ENCODE peak calls at places on chromosomes 1 and 21, in eight cellular contexts. G is HCT116, C is upper lobe of left lung, N is sigmoid colon, B is GM23338, S is SK-N-SH, I is HL-60, Q is Panc1. Z is an unnamed sample.

GRCh38 chr21:42847051-42847707 is 32.2 kb downstream of the WDR4 start:
- DNase-seq in G (no peak), C (no peak), N (peak; percentile 55), B (no peak), S (peak; percentile 10), I (no peak), Q (no peak), Z (peak; percentile 52)

GRCh38 chr1:25031601-25031965 is 101.5 kb upstream of the RUNX3 start:
- DNase-seq in G (no peak), C (no peak), N (no peak), B (no peak), S (no peak), I (no peak), Q (no peak), Z (no peak)

GRCh38 chr1:168422203-168422848 is 121.5 kb downstream of the XCL2 start:
- DNase-seq in G (no peak), C (no peak), N (no peak), B (peak; percentile 8), S (no peak), I (no peak), Q (no peak), Z (no peak)

GRCh38 chr1:1489231-1489630 is 17.7 kb downstream of the ATAD3B start:
- DNase-seq in G (no peak), C (no peak), N (no peak), B (no peak), S (no peak), I (no peak), Q (no peak), Z (no peak)

GRCh38 chr1:235835226-235835625 is 31.5 kb downstream of the LYST start:
- DNase-seq in G (no peak), C (no peak), N (peak; percentile 80), B (no peak), S (no peak), I (no peak), Q (no peak), Z (no peak)

GRCh38 chr1:147560756-147561472 is 19.6 kb downstream of the BCL9 start:
- DNase-seq in G (no peak), C (no peak), N (no peak), B (no peak), S (no peak), I (no peak), Q (no peak), Z (no peak)

GRCh38 chr1:16618719-16619118 is 5.4 kb upstream of the NBPF1 start:
- DNase-seq in G (no peak), C (peak; percentile 24), N (peak; percentile 83), B (peak; percentile 95), S (peak; percentile 71), I (no peak), Q (no peak), Z (peak; percentile 80)

GRCh38 chr21:43303240-43304178 is 123.4 kb downstream of the SIK1 start:
- DNase-seq in G (no peak), C (no peak), N (peak; percentile 46), B (no peak), S (no peak), I (no peak), Q (no peak), Z (no peak)

GRCh38 chr1:89721351-89721750 is 88.4 kb downstream of the LRRC8C start:
- DNase-seq in G (no peak), C (no peak), N (no peak), B (no peak), S (no peak), I (peak; percentile 21), Q (no peak), Z (no peak)

GRCh38 chr1:145824499-145824842 is 471 bp downstream of the POLR3C start:
- DNase-seq in G (no peak), C (no peak), N (no peak), B (no peak), S (peak; percentile 11), I (no peak), Q (no peak), Z (no peak)

GRCh38 chr1:28170036-28170596 is 6.4 kb downstream of the PTAFR start:
- DNase-seq in G (no peak), C (no peak), N (no peak), B (no peak), S (no peak), I (no peak), Q (no peak), Z (no peak)

GRCh38 chr1:9149151-9149550 is 20.2 kb upstream of the GPR157 start:
- DNase-seq in G (no peak), C (peak; percentile 60), N (no peak), B (no peak), S (no peak), I (no peak), Q (no peak), Z (no peak)

GRCh38 chr21:37184784-37185593 is 82.1 kb downstream of the VPS26C start:
- DNase-seq in G (no peak), C (no peak), N (no peak), B (no peak), S (no peak), I (no peak), Q (no peak), Z (no peak)

GRCh38 chr1:47661065-47661464 is 223.2 kb downstream of the FOXD2 start:
- DNase-seq in G (no peak), C (peak; percentile 3), N (peak; percentile 39), B (no peak), S (no peak), I (no peak), Q (no peak), Z (peak; percentile 41)

GRCh38 chr21:19899645-19900044 is 1098.6 kb upstream of the NCAM2 start:
- DNase-seq in G (no peak), C (no peak), N (no peak), B (no peak), S (no peak), I (no peak), Q (no peak), Z (no peak)

GRCh38 chr1:115466433-115466832 is 128.4 kb upstream of the NGF start:
- DNase-seq in G (no peak), C (no peak), N (no peak), B (peak; percentile 47), S (no peak), I (no peak), Q (no peak), Z (no peak)

GRCh38 chr1:201036188-201036834 is 12.8 kb upstream of the KIF21B start:
- DNase-seq in G (no peak), C (no peak), N (no peak), B (no peak), S (no peak), I (no peak), Q (no peak), Z (no peak)

GRCh38 chr1:17119076-17119743 is at the start of gene PADI2:
- DNase-seq in G (peak; percentile 34), C (peak; percentile 84), N (no peak), B (peak; percentile 89), S (peak; percentile 96), I (peak; percentile 56), Q (no peak), Z (no peak)

DNA sequence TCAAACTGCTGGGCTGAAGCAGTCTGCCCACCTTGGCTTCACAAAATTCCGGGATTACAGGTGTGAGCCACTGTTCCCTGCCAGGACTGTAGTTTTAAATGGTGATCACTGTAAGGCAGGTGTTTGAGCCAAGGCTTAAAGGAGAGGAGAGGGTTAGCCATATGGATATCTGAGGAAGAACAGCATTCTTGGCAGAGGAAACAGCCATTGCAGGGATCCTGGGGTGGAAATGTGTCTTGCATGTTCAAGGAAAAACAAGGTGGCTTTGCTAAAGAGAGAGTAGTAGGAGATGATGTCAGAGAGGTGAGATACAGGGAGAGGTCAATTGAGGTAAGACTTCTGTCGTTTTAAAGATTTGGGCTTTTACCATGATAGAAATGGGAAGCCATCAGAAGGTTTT is 73.5 kb downstream of the ATF6 start:
- DNase-seq in G (no peak), C (no peak), N (no peak), B (no peak), S (no peak), I (no peak), Q (no peak), Z (no peak)
- TF ChIP-seq POLR2AphosphoS5 in G (no peak), C (no peak), N (no peak), B (no peak), S (no peak), I (no peak), Q (no peak), Z (no peak)

GRCh38 chr1:10398734-10399486 is at the start of gene PGD:
- DNase-seq in G (peak; percentile 92), C (peak; percentile 99), N (peak; percentile 99), B (peak; percentile 99), S (peak; percentile 100), I (peak; percentile 98), Q (peak; percentile 78), Z (peak; percentile 99)

GRCh38 chr1:10399487-10399917 is 638 bp downstream of the PGD start:
- DNase-seq in G (no peak), C (peak; percentile 52), N (peak; percentile 66), B (no peak), S (no peak), I (no peak), Q (no peak), Z (peak; percentile 67)

GRCh38 chr1:10396870-10397269 is 2.0 kb upstream of the PGD start:
- DNase-seq in G (no peak), C (no peak), N (no peak), B (no peak), S (no peak), I (no peak), Q (no peak), Z (no peak)

GRCh38 chr1:10400013-10400412 is 1.1 kb downstream of the PGD start:
- DNase-seq in G (no peak), C (no peak), N (no peak), B (no peak), S (no peak), I (no peak), Q (no peak), Z (no peak)

GRCh38 chr1:10398278-10398733 is 558 bp upstream of the PGD start:
- DNase-seq in G (no peak), C (no peak), N (no peak), B (no peak), S (no peak), I (no peak), Q (no peak), Z (no peak)
- H3K27ac ChIP-seq in G (peak overlapping the region; percentile 94), C (peak overlapping the region; percentile 93), N (peak overlapping the region; percentile 93), B (peak overlapping the region; percentile 33), S (peak overlapping the region; percentile 67), I (peak overlapping the region; percentile 95), Q (peak overlapping the region; percentile 66), Z (no peak overlapping the region)

DNA sequence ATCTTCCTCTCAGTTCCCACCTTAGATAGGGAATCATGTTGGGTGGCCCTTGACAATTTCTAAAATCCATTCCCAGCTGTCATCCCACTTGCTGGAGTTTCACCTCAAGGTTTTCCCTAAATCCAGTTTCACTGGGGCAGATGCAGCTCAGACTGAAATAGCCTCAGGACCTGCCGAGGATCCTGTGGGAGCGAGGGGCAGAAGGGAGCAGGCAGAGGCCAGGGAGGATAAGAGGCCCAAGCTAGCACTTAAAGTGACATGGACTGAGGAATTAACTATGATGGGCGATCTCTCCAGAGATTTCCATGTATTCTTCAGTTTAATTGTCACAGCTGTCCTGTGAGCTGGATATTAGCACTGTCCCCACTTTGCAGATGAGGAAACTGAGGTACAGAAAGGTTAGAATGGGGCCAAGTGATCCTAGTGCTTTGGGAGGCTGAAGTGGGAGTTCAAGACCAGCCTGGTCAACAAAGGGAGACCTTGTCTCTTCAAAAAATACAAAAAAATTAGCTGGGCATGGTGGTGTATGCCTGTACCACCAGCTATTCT is 2.7 kb downstream of the NBL1 start:
- DNase-seq in G (no peak), C (no peak), N (no peak), B (no peak), S (no peak), I (no peak), Q (no peak), Z (no peak)
- H3K4me3 ChIP-seq in G (no peak overlapping the region), C (peak overlapping the region; percentile 68), N (peak overlapping the region; percentile 75), B (no peak overlapping the region), S (no peak overlapping the region), I (no peak overlapping the region), Q (no peak overlapping the region), Z (peak overlapping the region; percentile 90)

GRCh38 chr1:205440476-205441317 is 15.1 kb downstream of the BLACAT1 start:
- DNase-seq in G (peak; percentile 85), C (peak; percentile 85), N (peak; percentile 73), B (peak; percentile 72), S (no peak), I (peak; percentile 38), Q (no peak), Z (no peak)
- TF ChIP-seq POLR2AphosphoS5 in G (peak; percentile 79), C (peak; percentile 26), N (peak; percentile 11), B (no peak), S (no peak), I (no peak), Q (no peak), Z (no peak)

Z was measured in suprapubic skin.